ENCODE peak calls at places on chromosome 13, in five cellular contexts. K, S, V, E and J are unnamed samples.

GRCh38 chr13:113029487-113030258 is 60.7 kb downstream of the MCF2L start:
- DNase-seq in K (peak; percentile 23), S (peak; percentile 53), V (peak; percentile 90), E (peak; percentile 49), J (peak; percentile 59)

GRCh38 chr13:49046002-49046401 is 70.3 kb downstream of the FNDC3A start:
- DNase-seq in K (no peak), S (no peak), V (no peak), E (no peak), J (no peak)

GRCh38 chr13:49218493-49219051 is 1.6 kb upstream of the MLNR start:
- DNase-seq in K (no peak), S (no peak), V (peak; percentile 38), E (no peak), J (peak; percentile 43)

GRCh38 chr13:29954082-29955043 is 103.9 kb upstream of the UBL3 start:
- DNase-seq in K (no peak), S (no peak), V (no peak), E (peak; percentile 19), J (no peak)

GRCh38 chr13:77465595-77466195 is 69.8 kb upstream of the SCEL start:
- DNase-seq in K (no peak), S (no peak), V (no peak), E (no peak), J (no peak)

GRCh38 chr13:77786888-77787287 is 89.4 kb downstream of the SLAIN1 start:
- DNase-seq in K (no peak), S (no peak), V (no peak), E (no peak), J (no peak)

GRCh38 chr13:73429691-73430090 is 370.9 kb downstream of the KLF5 start:
- DNase-seq in K (peak; percentile 87), S (peak; percentile 94), V (no peak), E (no peak), J (no peak)

GRCh38 chr13:44574466-44574855 is 1.7 kb downstream of the TSC22D1 start:
- DNase-seq in K (no peak), S (no peak), V (no peak), E (no peak), J (no peak)

GRCh38 chr13:94859812-94860210 is 147.5 kb upstream of the SOX21 start:
- DNase-seq in K (no peak), S (no peak), V (no peak), E (no peak), J (no peak)

GRCh38 chr13:72229067-72229466 is 362.1 kb upstream of the DACH1 start:
- DNase-seq in K (no peak), S (no peak), V (no peak), E (no peak), J (no peak)

GRCh38 chr13:37681295-37682032 is 82.9 kb upstream of the POSTN start:
- DNase-seq in K (peak; percentile 66), S (no peak), V (no peak), E (no peak), J (no peak)

GRCh38 chr13:35866801-35867200 is 264.4 kb downstream of the DCLK1 start:
- DNase-seq in K (peak; percentile 22), S (no peak), V (no peak), E (no peak), J (no peak)

GRCh38 chr13:49295231-49295630 is 47.5 kb downstream of the CDADC1 start:
- DNase-seq in K (no peak), S (no peak), V (no peak), E (no peak), J (no peak)

GRCh38 chr13:41017153-41017552 is 2.0 kb downstream of the ELF1 start:
- DNase-seq in K (peak; percentile 42), S (peak; percentile 74), V (no peak), E (no peak), J (no peak)

GRCh38 chr13:80109313-80109712 is 231.6 kb downstream of the SPRY2 start:
- DNase-seq in K (no peak), S (no peak), V (no peak), E (no peak), J (no peak)

GRCh38 chr13:112703449-112703848 is 13.6 kb downstream of the ATP11A start:
- DNase-seq in K (no peak), S (no peak), V (no peak), E (no peak), J (no peak)